ENCODE peak calls at places on chromosomes 1 and 21, in seven cellular contexts. D, S, G, Z, J, B and N are unnamed samples.

GRCh38 chr21:42010507-42011493 is 640 bp upstream of the ZBTB21 start:
- DNase-seq in D (no peak), S (peak), G (no peak), Z (no peak), J (no peak), B (peak), N (no peak)

GRCh38 chr1:228158151-228158571 is 7.4 kb upstream of the IBA57 start:
- DNase-seq in D (no peak), S (no peak), G (no peak), Z (no peak), J (peak), B (no peak), N (no peak)

GRCh38 chr1:180652791-180653190 is 21.0 kb downstream of the XPR1 start:
- DNase-seq in D (no peak), S (no peak), G (no peak), Z (no peak), J (no peak), B (no peak), N (no peak)

GRCh38 chr1:168637350-168637991 is 61.1 kb downstream of the XCL1 start:
- DNase-seq in D (no peak), S (no peak), G (no peak), Z (no peak), J (no peak), B (no peak), N (no peak)

GRCh38 chr1:10295471-10296085 is 85.2 kb downstream of the KIF1B start:
- DNase-seq in D (no peak), S (no peak), G (no peak), Z (no peak), J (no peak), B (no peak), N (no peak)

GRCh38 chr1:116105996-116106395 is 5.2 kb upstream of the MAB21L3 start:
- DNase-seq in D (no peak), S (no peak), G (no peak), Z (no peak), J (no peak), B (no peak), N (no peak)

GRCh38 chr1:44422161-44422560 is 17.1 kb downstream of the RNF220 start:
- DNase-seq in D (no peak), S (no peak), G (no peak), Z (no peak), J (no peak), B (no peak), N (no peak)

GRCh38 chr1:194466706-194467105 is 1280.3 kb upstream of the B3GALT2 start:
- DNase-seq in D (no peak), S (no peak), G (no peak), Z (no peak), J (no peak), B (no peak), N (no peak)

GRCh38 chr1:26363549-26364448 is 8.8 kb downstream of the ZNF683 start:
- DNase-seq in D (peak), S (peak), G (peak), Z (peak), J (peak), B (peak), N (peak)

GRCh38 chr1:25918615-25919014 is 12.4 kb upstream of the STMN1 start:
- DNase-seq in D (no peak), S (no peak), G (no peak), Z (no peak), J (no peak), B (no peak), N (no peak)

GRCh38 chr1:29696656-29697390 is 460.5 kb downstream of the PTPRU start:
- DNase-seq in D (no peak), S (no peak), G (no peak), Z (no peak), J (no peak), B (no peak), N (no peak)

GRCh38 chr1:29698626-29699025 is 462.3 kb downstream of the PTPRU start:
- DNase-seq in D (no peak), S (no peak), G (no peak), Z (no peak), J (no peak), B (no peak), N (no peak)

GRCh38 chr1:29697391-29697780 is 461.1 kb downstream of the PTPRU start:
- DNase-seq in D (no peak), S (no peak), G (no peak), Z (no peak), J (no peak), B (no peak), N (no peak)

GRCh38 chr1:29695809-29696208 is 459.5 kb downstream of the PTPRU start:
- DNase-seq in D (no peak), S (no peak), G (no peak), Z (no peak), J (no peak), B (no peak), N (no peak)

DNA sequence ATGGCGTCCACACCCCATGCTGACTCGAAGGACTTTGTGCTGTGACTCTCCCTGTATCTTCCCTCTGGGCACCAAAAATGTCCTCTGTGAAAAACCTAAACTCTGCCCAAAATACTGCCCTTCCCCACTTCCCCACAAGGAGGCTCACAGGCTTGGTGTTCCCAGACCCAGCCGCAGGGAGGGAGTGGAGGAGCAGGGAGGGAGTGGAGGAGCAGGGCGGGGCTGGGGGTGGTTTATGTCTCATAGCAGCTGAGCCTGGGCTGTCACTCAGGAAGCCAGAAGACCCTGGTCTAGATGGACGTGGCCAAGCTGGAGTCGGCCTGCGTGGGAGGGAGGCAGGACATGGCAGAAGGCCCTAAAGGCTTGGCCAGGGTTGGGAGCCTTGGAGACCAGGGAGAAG is 461.7 kb downstream of the PTPRU start:
- DNase-seq in D (peak), S (peak), G (no peak), Z (no peak), J (no peak), B (no peak), N (no peak)
- TF ChIP-seq CTCF in D (peak), S (peak), G (peak), Z (no peak), J (peak), B (no peak), N (no peak)

GRCh38 chr1:110433803-110434202 is 17.1 kb upstream of the PROK1 start:
- DNase-seq in D (peak), S (peak), G (no peak), Z (no peak), J (no peak), B (peak), N (no peak)
- TF ChIP-seq CTCF in D (no peak), S (peak), G (peak), Z (no peak), J (peak), B (no peak), N (no peak)

DNA sequence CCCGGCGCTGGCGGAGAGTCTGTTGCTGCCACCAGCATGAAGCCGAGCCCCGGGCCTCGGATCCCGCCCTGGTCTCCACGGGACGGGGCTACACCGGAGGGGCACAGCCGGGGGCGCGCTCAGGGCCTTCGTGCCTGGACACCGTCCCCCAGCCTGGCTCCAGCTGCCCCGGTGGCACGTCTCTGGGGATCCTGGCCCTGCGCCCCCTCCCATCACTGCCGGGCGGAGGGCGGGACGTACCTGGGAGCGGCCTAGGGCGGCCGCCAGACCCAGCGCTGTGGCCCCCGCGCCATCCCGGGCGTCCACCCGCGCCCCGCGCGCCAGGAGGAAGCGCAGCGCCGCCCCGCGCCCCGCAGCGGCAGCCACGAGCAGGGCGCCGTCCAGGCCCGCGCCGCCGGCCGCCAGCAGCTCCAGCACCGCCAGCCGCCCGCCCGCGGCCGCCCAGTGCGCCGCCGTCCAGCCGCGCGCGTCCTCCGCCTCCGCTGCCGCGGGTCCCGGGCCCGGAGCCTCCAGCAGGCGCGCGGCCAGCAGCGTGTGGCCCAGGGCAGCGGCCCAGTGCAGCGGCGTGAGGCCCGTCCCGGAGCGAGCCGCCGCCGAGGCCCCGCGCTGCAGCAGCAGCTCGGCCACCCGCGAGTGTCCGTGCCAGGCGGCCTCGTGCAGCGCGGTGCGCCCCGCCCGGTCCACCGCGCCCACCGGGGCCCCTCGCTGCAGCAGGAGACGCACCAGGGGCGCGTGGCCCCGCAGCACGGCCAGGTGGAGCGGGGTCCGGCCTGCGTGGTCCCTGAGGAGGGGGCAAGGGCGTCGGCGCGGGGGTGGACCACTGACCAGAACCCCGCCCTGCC is 1.0 kb downstream of the ANKRD65 start:
- DNase-seq in D (no peak), S (no peak), G (no peak), Z (no peak), J (peak), B (no peak), N (no peak)
- TF ChIP-seq CTCF in D (no peak), S (no peak), G (no peak), Z (no peak), J (no peak), B (no peak), N (no peak)

GRCh38 chr1:17211377-17211776 is 6.4 kb downstream of the PADI1 start:
- DNase-seq in D (no peak), S (no peak), G (no peak), Z (no peak), J (no peak), B (no peak), N (no peak)
- TF ChIP-seq CTCF in D (no peak), S (no peak), G (no peak), Z (no peak), J (no peak), B (no peak), N (no peak)

GRCh38 chr1:42924249-42925131 is 34.2 kb downstream of the SLC2A1 start:
- DNase-seq in D (peak), S (peak), G (peak), Z (peak), J (peak), B (peak), N (peak)
- TF ChIP-seq CTCF in D (no peak), S (no peak), G (peak), Z (no peak), J (peak), B (no peak), N (no peak)

GRCh38 chr1:68442822-68443556 is 6.8 kb downstream of the RPE65 start:
- DNase-seq in D (no peak), S (peak), G (peak), Z (no peak), J (no peak), B (no peak), N (no peak)
- TF ChIP-seq CTCF in D (peak), S (peak), G (peak), Z (no peak), J (peak), B (peak), N (peak)

DNA sequence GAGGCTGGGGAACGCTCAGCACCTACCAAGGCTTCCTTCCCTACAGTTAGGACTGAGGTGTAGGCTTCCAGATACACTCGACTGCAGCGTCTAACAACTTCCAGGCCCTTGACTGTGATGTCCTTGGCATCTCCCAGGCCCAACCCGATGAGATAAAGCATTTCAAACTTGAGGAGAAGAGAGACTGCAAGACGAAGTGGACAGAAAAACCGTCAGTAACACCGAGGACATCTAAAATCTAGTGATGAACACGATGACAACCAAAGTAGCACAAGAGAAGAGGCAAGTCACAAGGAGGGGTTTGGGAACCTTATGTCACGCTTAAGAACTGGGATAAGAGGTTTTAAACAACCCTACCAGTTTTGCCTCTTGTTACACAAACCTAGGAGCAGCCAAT is 303 bp downstream of the DPH5 start:
- DNase-seq in D (no peak), S (no peak), G (no peak), Z (no peak), J (no peak), B (no peak), N (no peak)
- TF ChIP-seq CTCF in D (no peak), S (no peak), G (no peak), Z (no peak), J (no peak), B (no peak), N (no peak)

DNA sequence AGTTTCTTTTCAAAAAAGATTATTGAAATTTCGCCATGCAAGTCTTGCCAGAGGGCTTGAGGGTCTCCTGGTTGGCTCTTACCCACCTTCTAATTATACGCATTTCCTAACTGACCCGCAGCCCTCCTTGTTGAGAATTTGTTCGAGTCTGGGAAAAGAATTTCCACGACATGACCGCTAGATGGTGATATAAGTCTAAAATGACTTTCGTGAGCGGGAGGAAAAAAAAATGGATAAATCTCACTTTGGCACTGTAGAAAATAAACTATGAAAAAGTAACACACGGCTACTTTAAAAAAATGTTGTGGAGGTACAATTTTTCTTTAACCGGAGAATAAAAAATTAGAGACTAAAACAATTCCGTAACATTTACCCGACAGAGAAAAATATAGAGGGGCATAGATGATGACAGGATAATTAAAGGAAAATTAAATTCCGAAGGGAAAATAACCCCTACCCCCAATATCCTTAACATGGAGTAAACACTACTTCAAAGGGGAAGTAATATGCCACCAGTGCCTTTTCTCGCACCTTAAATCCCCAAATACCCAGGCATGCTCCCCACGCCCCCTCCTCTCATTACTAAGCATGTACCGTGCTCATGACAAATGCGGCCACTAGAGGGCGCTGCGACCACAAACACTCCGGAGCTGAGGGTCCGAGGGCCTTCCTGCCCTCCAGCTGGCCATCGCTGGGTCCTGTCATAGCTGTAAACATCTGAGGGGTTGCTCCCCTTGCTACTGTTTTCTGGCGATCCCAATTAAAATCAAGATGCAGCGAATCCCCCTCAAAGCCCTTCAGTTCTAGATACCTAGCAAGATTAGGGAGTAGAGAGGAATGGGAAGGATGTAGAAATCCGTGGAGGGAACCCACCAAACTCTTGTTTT is 266.9 kb downstream of the ASTN1 start:
- DNase-seq in D (peak), S (peak), G (peak), Z (no peak), J (peak), B (peak), N (peak)
- TF ChIP-seq CTCF in D (peak), S (peak), G (peak), Z (peak), J (peak), B (peak), N (no peak)

GRCh38 chr1:54944610-54945392 is 35.6 kb upstream of the TMEM61 start:
- DNase-seq in D (peak), S (peak), G (peak), Z (peak), J (no peak), B (peak), N (peak)
- TF ChIP-seq CTCF in D (peak), S (peak), G (peak), Z (peak), J (peak), B (peak), N (no peak)

DNA sequence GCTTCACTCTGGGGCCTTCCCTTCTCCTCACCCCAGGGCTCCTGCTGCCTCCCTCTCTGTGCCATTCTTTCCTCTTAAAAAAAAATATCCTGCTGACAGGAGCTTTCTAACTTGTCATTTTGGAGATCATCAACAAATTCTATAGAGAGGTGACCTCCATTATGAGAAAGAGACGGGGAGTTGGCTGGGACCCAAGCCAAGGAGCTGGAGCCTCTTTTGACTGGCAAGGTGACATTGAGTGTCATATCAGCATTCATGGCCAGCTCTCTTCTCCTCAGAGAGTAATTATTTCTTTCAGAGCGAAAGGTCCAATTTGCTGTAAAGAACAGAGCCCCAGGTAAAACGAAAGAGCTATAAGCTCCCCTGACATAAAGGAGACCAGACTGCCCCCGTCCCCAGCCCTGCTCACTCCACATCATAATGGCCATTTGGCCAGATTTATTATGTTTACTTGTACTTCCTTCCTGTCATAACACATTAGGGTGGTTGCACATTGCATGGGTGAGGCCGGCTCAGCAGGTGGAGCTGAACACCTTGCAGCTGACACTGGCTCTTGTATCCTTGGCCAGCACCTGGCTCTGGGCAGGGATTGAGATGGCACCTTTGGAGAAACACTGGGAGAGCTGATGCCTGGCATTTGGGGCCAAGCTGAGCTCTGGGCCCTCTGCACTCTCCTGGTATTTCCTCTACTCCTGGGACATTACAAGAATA is 404.0 kb upstream of the VAMP3 start:
- DNase-seq in D (no peak), S (no peak), G (no peak), Z (no peak), J (no peak), B (no peak), N (no peak)
- TF ChIP-seq CTCF in D (no peak), S (no peak), G (no peak), Z (no peak), J (no peak), B (no peak), N (no peak)